ENCODE peak calls at places on chromosomes 6 and 20, in five cellular contexts. I is DND-41, H is NT2/D1, Q is endodermal cell, G is endothelial cell of umbilical vein. J is an unnamed sample.
A peak's percentile ranks its signal among the peaks of the same experiment; 100 is the strongest.

GRCh38 chr20:41650221-41650948 is 32.2 kb upstream of the CHD6 start:
- DNase-seq in G (no peak), H (no peak), Q (no peak), I (no peak), J (no peak)

GRCh38 chr20:672975-673604 is 2.5 kb downstream of the SCRT2 start:
- DNase-seq in I (no peak), H (no peak), G (no peak), Q (peak; percentile 79), J (no peak)

GRCh38 chr6:2790588-2790987 is 25.4 kb downstream of the WRNIP1 start:
- DNase-seq in I (no peak), Q (peak; percentile 88), H (no peak), G (no peak), J (peak; percentile 74)

GRCh38 chr20:41992481-41992880 is 374.3 kb upstream of the CHD6 start:
- DNase-seq in G (no peak), H (no peak), I (no peak), Q (no peak), J (no peak)

GRCh38 chr6:90940812-90941481 is 354.1 kb upstream of the MAP3K7 start:
- DNase-seq in G (peak; percentile 75), I (no peak), Q (no peak), H (peak; percentile 32), J (peak; percentile 76)

GRCh38 chr6:170506446-170506845 is 46.7 kb downstream of the PSMB1 start:
- DNase-seq in Q (no peak), H (no peak), I (no peak), G (no peak), J (no peak)

GRCh38 chr20:20680991-20681508 is 31.4 kb downstream of the RALGAPA2 start:
- DNase-seq in I (no peak), H (no peak), Q (no peak), G (no peak), J (no peak)

GRCh38 chr20:48823960-48824497 is 3.8 kb downstream of the PREX1 start:
- DNase-seq in I (no peak), Q (no peak), G (peak; percentile 86), H (no peak), J (no peak)

GRCh38 chr6:36751091-36751490 is 53.5 kb downstream of the RAB44 start:
- DNase-seq in Q (no peak), G (no peak), I (no peak), H (no peak), J (no peak)

GRCh38 chr6:98929498-98930060 is 18.2 kb downstream of the FBXL4 start:
- DNase-seq in I (no peak), H (no peak), G (no peak), Q (no peak), J (no peak)

GRCh38 chr6:33761922-33762629 is 15.4 kb upstream of the IP6K3 start:
- DNase-seq in I (peak; percentile 46), G (peak; percentile 28), Q (peak; percentile 87), H (no peak), J (peak; percentile 59)

DNA sequence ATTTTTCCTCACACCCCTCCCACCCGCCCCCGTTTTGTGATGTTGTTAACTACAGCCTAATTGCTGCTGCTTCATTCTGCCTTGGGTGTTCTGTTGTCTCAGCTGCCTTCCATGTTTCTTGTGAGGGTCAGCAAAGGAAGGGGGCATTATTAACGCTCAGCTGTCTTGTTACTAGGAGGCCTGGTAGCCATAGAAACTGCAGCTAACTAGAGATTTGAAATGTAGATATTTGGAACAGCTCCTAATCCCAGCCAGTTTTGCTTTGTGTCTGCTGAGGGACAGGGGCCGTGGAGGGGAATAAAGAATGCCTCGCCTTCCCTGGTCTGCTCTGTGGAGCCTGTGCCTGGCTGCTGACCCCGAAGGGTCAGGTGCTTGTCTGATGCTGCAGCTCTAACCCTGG is 18.3 kb downstream of the MTRES1 start:
- DNase-seq in I (no peak), G (no peak), Q (no peak), H (no peak), J (no peak)
- H3K9ac ChIP-seq in I (no peak overlapping the region), G (no peak overlapping the region), Q (no peak overlapping the region), H (no peak overlapping the region), J (no peak overlapping the region)

GRCh38 chr20:37396520-37397075 is 50.7 kb downstream of the SRC start:
- DNase-seq in I (no peak), Q (peak; percentile 95), G (no peak), H (peak; percentile 78), J (no peak)

GRCh38 chr20:37397954-37398749 is 52.2 kb downstream of the SRC start:
- DNase-seq in Q (no peak), I (no peak), H (no peak), G (no peak), J (no peak)

GRCh38 chr20:37398750-37399621 is 53.0 kb downstream of the SRC start:
- DNase-seq in G (no peak), I (no peak), H (no peak), Q (no peak), J (no peak)

GRCh38 chr20:37395921-37396519 is 50.1 kb downstream of the SRC start:
- DNase-seq in H (peak; percentile 48), G (no peak), Q (peak; percentile 91), I (no peak), J (peak; percentile 33)

GRCh38 chr20:37397076-37397953 is 51.4 kb downstream of the SRC start:
- DNase-seq in G (no peak), H (peak; percentile 46), I (no peak), Q (no peak), J (no peak)
- H3K9ac ChIP-seq in G (no peak overlapping the region), H (peak overlapping the region; percentile 89), I (no peak overlapping the region), Q (no peak overlapping the region), J (no peak overlapping the region)

GRCh38 chr6:6008648-6009421 is 2.1 kb upstream of the NRN1 start:
- DNase-seq in H (no peak), Q (peak; percentile 93), I (no peak), G (peak; percentile 86), J (no peak)

GRCh38 chr6:6005467-6006427 is 978 bp downstream of the NRN1 start:
- DNase-seq in I (no peak), Q (peak; percentile 52), H (no peak), G (peak; percentile 24), J (no peak)

GRCh38 chr6:6008114-6008647 is 1.5 kb upstream of the NRN1 start:
- DNase-seq in G (no peak), I (no peak), Q (no peak), H (no peak), J (no peak)

GRCh38 chr6:6007311-6008113 is 787 bp upstream of the NRN1 start:
- DNase-seq in H (no peak), Q (peak; percentile 89), G (peak; percentile 50), I (no peak), J (no peak)

DNA sequence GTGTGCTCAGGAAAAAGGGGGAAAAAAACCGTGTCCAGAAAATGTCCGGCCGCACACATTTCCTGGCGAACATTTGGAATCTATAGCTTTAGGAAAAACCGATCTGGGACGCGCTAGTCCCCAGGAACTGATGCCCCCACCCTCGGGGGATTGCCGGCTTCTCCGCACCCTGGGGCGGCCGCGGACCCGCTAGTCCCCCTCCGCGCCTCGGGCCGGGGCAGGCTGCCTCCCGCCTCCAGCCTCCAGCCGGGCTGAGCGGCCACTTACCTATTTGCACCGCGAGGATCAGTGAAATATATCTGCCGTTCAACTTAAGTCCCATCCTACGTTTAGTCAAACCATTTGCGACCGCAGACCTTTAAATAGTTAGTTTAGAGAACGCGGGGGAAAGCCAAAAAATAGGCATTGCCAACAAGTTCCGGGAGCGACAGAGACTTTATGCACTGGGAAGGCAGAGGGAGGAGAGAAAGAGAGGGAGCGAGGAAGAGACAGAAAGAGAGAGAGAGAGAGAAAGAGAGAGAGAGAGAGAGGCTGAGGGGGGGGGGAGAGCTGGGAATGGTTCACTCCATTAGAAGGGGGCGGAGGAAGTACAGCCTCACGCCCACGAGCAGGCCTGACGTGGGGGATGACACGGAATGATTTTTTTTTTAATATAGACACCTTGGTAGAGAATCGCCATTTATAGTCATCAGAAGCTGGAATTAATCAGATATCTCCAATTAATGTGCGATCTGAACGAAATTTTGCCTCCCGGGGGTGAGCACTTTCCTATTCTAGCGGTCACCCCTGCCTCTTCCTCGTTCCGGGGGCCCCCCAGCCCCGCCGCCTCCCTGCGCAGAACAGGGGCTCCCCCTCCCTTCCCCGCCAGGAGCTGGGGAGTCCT is at the start of gene NRN1:
- DNase-seq in Q (peak; percentile 70), G (peak; percentile 41), I (no peak), H (no peak), J (no peak)
- H3K9ac ChIP-seq in Q (no peak within 1 kb of the TSS), G (peak within 1 kb of the TSS; percentile 48), I (no peak within 1 kb of the TSS), H (no peak within 1 kb of the TSS), J (peak within 1 kb of the TSS; percentile 90)

GRCh38 chr6:7541175-7542064 is at the start of gene DSP:
- DNase-seq in I (no peak), Q (peak; percentile 91), H (no peak), G (peak; percentile 15), J (peak; percentile 41)
- H3K9ac ChIP-seq in I (no peak within 1 kb of the TSS), Q (peak within 1 kb of the TSS; percentile 83), H (peak within 1 kb of the TSS; percentile 92), G (no peak within 1 kb of the TSS), J (peak within 1 kb of the TSS; percentile 70)

GRCh38 chr6:114362396-114362795 is 19.6 kb upstream of the HS3ST5 start:
- DNase-seq in Q (no peak), G (no peak), I (no peak), H (no peak), J (no peak)

GRCh38 chr6:114364295-114364694 is 21.5 kb upstream of the HS3ST5 start:
- DNase-seq in I (no peak), H (peak; percentile 33), Q (peak; percentile 52), G (no peak), J (peak; percentile 68)

GRCh38 chr6:114367315-114367961 is 24.6 kb upstream of the HS3ST5 start:
- DNase-seq in G (no peak), H (no peak), Q (no peak), I (no peak), J (no peak)

GRCh38 chr6:114362957-114363356 is 20.1 kb upstream of the HS3ST5 start:
- DNase-seq in H (no peak), G (no peak), Q (no peak), I (no peak), J (no peak)

GRCh38 chr6:114366899-114367298 is 24.1 kb upstream of the HS3ST5 start:
- DNase-seq in G (no peak), H (no peak), I (no peak), Q (no peak), J (no peak)
- H3K9ac ChIP-seq in G (no peak overlapping the region), H (no peak overlapping the region), I (no peak overlapping the region), Q (no peak overlapping the region), J (no peak overlapping the region)

DNA sequence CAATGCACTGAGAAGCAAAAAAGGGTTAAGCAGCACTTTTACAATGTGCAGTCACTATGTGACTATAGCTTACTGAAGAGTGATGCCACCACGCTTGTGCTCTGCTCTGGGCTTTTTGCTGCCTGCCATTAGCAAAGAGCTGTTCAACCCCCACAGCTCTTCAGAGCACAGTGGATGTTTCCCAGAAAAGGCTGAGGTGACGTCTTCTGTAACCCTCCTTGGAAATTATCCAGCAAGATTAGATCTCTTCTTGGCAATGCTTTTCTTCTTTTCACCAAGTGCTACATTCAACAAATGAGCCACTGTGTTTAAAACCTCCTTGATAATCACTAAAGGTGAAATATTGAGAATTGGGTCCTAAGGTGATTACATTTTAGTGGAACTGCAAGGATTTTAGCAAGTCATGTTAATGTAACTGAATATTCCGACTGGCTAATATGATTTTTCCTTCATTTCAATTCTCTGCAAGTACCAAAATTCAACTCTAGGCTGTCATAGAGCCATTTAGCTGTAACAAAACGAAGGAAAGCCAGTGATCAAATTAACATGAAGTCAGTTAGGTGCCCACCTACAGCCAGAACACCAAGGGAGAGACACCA is 34.9 kb downstream of the ELOVL5 start:
- DNase-seq in I (peak; percentile 63), Q (no peak), H (no peak), G (peak; percentile 84), J (peak; percentile 87)
- H3K9ac ChIP-seq in I (peak overlapping the region; percentile 68), Q (no peak overlapping the region), H (no peak overlapping the region), G (no peak overlapping the region), J (no peak overlapping the region)

GRCh38 chr6:24139639-24140038 is 13.6 kb downstream of the NRSN1 start:
- DNase-seq in H (no peak), G (no peak), I (no peak), Q (no peak), J (no peak)
- H3K9ac ChIP-seq in H (no peak overlapping the region), G (no peak overlapping the region), I (no peak overlapping the region), Q (no peak overlapping the region), J (no peak overlapping the region)

J was measured in mesenchymal stem cell.